ENCODE peak calls at places on chromosomes 5 and 9, in four cellular contexts. Z is A673, S is neural progenitor cell, I is astrocyte of the cerebellum. O is an unnamed sample.

GRCh38 chr5:23820764-23821471 is 313.5 kb downstream of the PRDM9 start:
- DNase-seq in S (peak), Z (peak), I (no peak), O (no peak)

GRCh38 chr9:137227057-137227852 is at the start of gene RNF224:
- DNase-seq in Z (peak), I (peak), S (peak), O (peak)

GRCh38 chr9:94160594-94161501 is 76.6 kb downstream of the PTPDC1 start:
- DNase-seq in S (no peak), I (no peak), Z (no peak), O (no peak)

GRCh38 chr5:27020965-27021364 is 17.4 kb downstream of the CDH9 start:
- DNase-seq in Z (peak), I (peak), S (no peak), O (no peak)

GRCh38 chr9:105713939-105714331 is 19.6 kb downstream of the TMEM38B start:
- DNase-seq in Z (no peak), S (no peak), I (no peak), O (no peak)

GRCh38 chr9:35980289-35981011 is 22.5 kb upstream of the OR2S2 start:
- DNase-seq in S (no peak), I (no peak), Z (no peak), O (no peak)

GRCh38 chr5:39570418-39571027 is 145.7 kb upstream of the DAB2 start:
- DNase-seq in S (peak), Z (peak), I (peak), O (no peak)

GRCh38 chr5:174511711-174512253 is 212.6 kb upstream of the MSX2 start:
- DNase-seq in Z (no peak), I (no peak), S (no peak), O (no peak)

GRCh38 chr5:59380350-59380951 is 513.1 kb downstream of the PDE4D start:
- DNase-seq in Z (peak), S (peak), I (peak), O (no peak)

GRCh38 chr5:95631991-95632675 is 12.2 kb downstream of the GPR150 start:
- DNase-seq in I (no peak), Z (no peak), S (no peak), O (no peak)

GRCh38 chr5:42715791-42716190 is 40.8 kb upstream of the CCDC152 start:
- DNase-seq in S (no peak), I (no peak), Z (no peak), O (no peak)

GRCh38 chr9:126735482-126735881 is 69.4 kb upstream of the ZBTB43 start:
- DNase-seq in S (no peak), I (no peak), Z (no peak), O (no peak)

GRCh38 chr9:76534031-76534430 is 75.0 kb downstream of the GCNT1 start:
- DNase-seq in I (no peak), S (no peak), Z (no peak), O (no peak)

GRCh38 chr9:137975527-137975913 is 97.9 kb downstream of the CACNA1B start:
- DNase-seq in S (no peak), I (no peak), Z (no peak), O (peak)

GRCh38 chr5:73482383-73483193 is 15.7 kb upstream of the BTF3 start:
- DNase-seq in I (peak), Z (no peak), S (no peak), O (no peak)

GRCh38 chr9:129751841-129752801 is 721 bp downstream of the PTGES start:
- DNase-seq in S (no peak), Z (no peak), I (no peak), O (no peak)

GRCh38 chr5:154819546-154819945 is 30.9 kb downstream of the FAXDC2 start:
- DNase-seq in I (no peak), Z (no peak), S (no peak), O (no peak)

GRCh38 chr5:139912158-139912557 is 116.5 kb downstream of the PSD2 start:
- DNase-seq in Z (no peak), S (no peak), I (no peak), O (no peak)

GRCh38 chr5:35924122-35924949 is 14.1 kb downstream of the CAPSL start:
- DNase-seq in I (peak), S (no peak), Z (no peak), O (no peak)

DNA sequence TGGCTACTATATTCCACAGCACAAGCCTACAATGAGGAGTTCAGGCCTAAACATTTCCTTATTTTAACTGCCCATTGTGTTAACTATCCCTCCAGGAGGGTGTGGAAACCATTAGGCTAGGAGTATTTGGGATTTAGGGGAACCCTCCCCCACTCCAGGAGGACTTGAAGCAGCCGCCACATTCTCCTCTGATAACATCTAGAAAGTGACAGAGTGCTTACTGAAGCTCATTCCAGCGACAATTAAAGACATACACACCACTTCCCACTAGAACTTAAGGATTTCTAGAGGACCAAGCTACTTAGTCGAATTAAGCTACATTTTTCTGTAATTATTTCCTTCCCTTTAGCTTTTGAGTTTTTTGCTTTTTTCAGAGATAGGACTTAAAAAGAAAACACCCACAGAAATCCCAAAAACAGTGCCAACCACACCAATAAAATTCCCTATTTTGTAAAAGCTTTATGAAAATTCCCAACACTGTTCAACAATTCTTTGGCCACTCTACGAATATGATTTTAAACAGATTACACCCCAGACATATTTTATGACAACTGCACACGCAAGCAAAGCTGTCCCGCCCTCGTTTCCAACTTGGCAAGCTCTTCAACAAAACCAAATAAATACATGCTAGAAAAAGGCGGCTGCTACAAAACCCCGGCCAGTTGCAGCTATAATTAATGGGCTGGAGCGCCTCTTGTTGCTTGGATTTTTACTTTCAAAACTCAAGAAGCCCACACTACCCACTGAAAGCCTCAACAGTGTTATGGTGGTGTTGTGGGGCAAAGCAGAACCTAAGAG is 4.6 kb downstream of the ROR2 start:
- DNase-seq in Z (peak), I (no peak), S (peak), O (no peak)
- H3K4me3 ChIP-seq in Z (peak), I (no peak), S (peak), O (no peak)

GRCh38 chr5:143196601-143197259 is 206.8 kb downstream of the NR3C1 start:
- DNase-seq in I (no peak), Z (no peak), S (no peak), O (no peak)
- TF ChIP-seq CTCF in I (no peak), Z (no peak), S (no peak), O (no peak)

GRCh38 chr5:44334622-44335021 is 54.6 kb downstream of the FGF10 start:
- DNase-seq in Z (no peak), I (no peak), S (no peak), O (no peak)
- H3K4me3 ChIP-seq in Z (no peak), I (no peak), S (no peak), O (no peak)

GRCh38 chr9:97470076-97470475 is 31.4 kb upstream of the TMOD1 start:
- DNase-seq in I (no peak), S (peak), Z (no peak), O (no peak)
- TF ChIP-seq CTCF in I (peak), S (peak), Z (peak), O (no peak)

GRCh38 chr5:175749591-175749990 is 91.7 kb downstream of the HRH2 start:
- DNase-seq in I (no peak), Z (no peak), S (no peak), O (no peak)

GRCh38 chr5:175747539-175748060 is 89.7 kb downstream of the HRH2 start:
- DNase-seq in I (no peak), S (no peak), Z (no peak), O (no peak)

GRCh38 chr5:175750476-175751080 is 92.7 kb downstream of the HRH2 start:
- DNase-seq in S (no peak), Z (peak), I (no peak), O (no peak)

GRCh38 chr5:175746851-175747250 is 89.0 kb downstream of the HRH2 start:
- DNase-seq in Z (peak), S (peak), I (no peak), O (no peak)

GRCh38 chr5:175748650-175749049 is 90.8 kb downstream of the HRH2 start:
- DNase-seq in Z (no peak), I (no peak), S (no peak), O (no peak)
- H3K4me3 ChIP-seq in Z (no peak), I (no peak), S (no peak), O (no peak)

GRCh38 chr9:131020862-131021261 is 11.9 kb downstream of the LAMC3 start:
- DNase-seq in I (no peak), S (no peak), Z (no peak), O (no peak)

GRCh38 chr9:131020388-131020787 is 11.4 kb downstream of the LAMC3 start:
- DNase-seq in S (no peak), Z (no peak), I (no peak), O (no peak)

GRCh38 chr9:131019387-131020239 is 10.6 kb downstream of the LAMC3 start:
- DNase-seq in I (no peak), Z (peak), S (no peak), O (no peak)

GRCh38 chr9:131017067-131017466 is 8.1 kb downstream of the LAMC3 start:
- DNase-seq in S (no peak), I (no peak), Z (no peak), O (no peak)

DNA sequence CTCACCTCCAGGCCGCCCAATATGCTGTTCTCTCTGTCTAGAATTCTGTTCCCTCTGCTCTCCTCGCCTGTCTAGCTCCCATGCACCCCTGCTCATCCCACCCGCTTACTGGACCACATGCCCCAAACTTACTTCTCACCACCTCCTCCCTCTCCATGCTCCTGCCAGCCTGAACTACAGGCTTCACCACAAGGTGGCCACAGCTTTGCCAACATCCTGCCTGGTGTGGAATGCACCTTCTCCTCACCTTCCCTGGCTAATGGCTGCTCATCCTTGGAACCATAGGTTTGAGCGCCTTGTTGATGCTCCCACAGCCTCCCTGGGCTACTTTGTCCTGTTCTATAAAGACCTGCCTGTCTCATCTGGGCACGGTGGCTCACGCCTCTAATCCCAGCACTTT is 9.6 kb downstream of the LAMC3 start:
- DNase-seq in Z (no peak), I (no peak), S (no peak), O (no peak)
- TF ChIP-seq CTCF in Z (peak), I (peak), S (peak), O (no peak)

GRCh38 chr9:110258671-110259070 is 2.4 kb upstream of the TXN start:
- DNase-seq in S (no peak), Z (no peak), I (no peak), O (no peak)

GRCh38 chr9:110257097-110257955 is 1.0 kb upstream of the TXN start:
- DNase-seq in Z (peak), S (peak), I (no peak), O (no peak)

GRCh38 chr9:110259566-110259965 is 3.3 kb upstream of the TXN start:
- DNase-seq in I (no peak), Z (no peak), S (no peak), O (no peak)

GRCh38 chr9:110256392-110257096 is at the start of gene TXN:
- DNase-seq in Z (peak), S (peak), I (peak), O (peak)

GRCh38 chr9:110257971-110258370 is 1.7 kb upstream of the TXN start:
- DNase-seq in S (no peak), Z (no peak), I (no peak), O (no peak)
- H3K4me3 ChIP-seq in S (no peak), Z (peak), I (no peak), O (no peak)

GRCh38 chr5:107469064-107469463 is 201.7 kb downstream of the EFNA5 start:
- DNase-seq in I (no peak), Z (no peak), S (no peak), O (no peak)
- TF ChIP-seq CTCF in I (no peak), Z (no peak), S (no peak), O (no peak)

GRCh38 chr5:91386120-91386519 is 3.0 kb upstream of the ARRDC3 start:
- DNase-seq in Z (peak), I (no peak), S (no peak), O (no peak)

GRCh38 chr5:91388362-91388761 is 5.2 kb upstream of the ARRDC3 start:
- DNase-seq in S (no peak), I (no peak), Z (no peak), O (no peak)

GRCh38 chr5:91384671-91385430 is 1.7 kb upstream of the ARRDC3 start:
- DNase-seq in S (peak), I (peak), Z (peak), O (no peak)

DNA sequence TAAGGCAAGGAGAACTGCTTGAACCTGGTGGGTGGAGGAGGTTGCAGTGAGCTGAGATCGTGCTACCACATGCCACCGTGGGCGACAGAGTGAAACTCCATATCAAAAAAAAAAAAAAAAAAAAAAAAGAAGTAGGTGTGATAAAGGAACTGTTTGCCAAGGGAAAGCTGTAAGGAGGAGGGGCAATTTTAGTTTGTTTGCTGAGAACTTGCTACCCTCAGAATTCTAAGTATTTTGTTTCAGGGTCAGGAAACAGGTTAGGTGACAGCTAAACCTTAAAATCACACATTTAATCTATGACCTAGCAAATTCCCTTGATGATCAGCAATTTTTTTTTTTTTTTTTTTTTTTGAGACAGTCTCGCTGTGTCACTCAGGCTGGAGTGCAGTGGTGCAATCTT is 7.2 kb upstream of the ARRDC3 start:
- DNase-seq in Z (no peak), I (no peak), S (no peak), O (no peak)
- H3K4me3 ChIP-seq in Z (no peak), I (no peak), S (no peak), O (no peak)

DNA sequence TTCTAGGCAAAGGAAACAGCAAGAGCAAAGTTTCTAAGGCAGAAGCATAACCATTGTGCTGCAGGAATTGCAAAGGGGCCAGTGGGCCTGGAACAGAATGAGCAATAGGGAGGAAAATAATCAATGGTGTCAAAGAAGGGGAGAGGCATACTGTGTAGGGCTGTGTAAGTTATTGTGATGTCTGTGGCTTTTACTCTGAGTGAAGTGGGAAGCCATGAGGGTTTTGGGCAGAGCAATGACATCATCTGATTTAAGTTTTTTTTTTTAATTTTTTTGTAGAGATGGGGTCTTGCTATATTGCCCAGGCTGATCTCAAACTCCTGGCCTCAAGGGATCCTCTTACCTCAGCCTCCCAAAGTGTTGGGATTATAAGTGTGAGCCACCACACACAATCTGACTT is 64.6 kb upstream of the PPP2CA start:
- DNase-seq in I (no peak), Z (no peak), S (no peak), O (no peak)
- TF ChIP-seq CTCF in I (no peak), Z (no peak), S (no peak), O (no peak)

O was measured in upper lobe of right lung.